ENCODE peak calls at places on chromosomes 3 and 15, in four cellular contexts. F, K, G and B are unnamed samples.

GRCh38 chr15:89806217-89806564 is 8.5 kb downstream of the ANPEP start:
- DNase-seq in F (no peak), K (no peak), G (no peak), B (no peak)

GRCh38 chr3:126518779-126519177 is 1.2 kb upstream of the UROC1 start:
- DNase-seq in F (peak; percentile 87), K (no peak), G (no peak), B (no peak)

GRCh38 chr3:197749601-197750395 is at the start of gene FYTTD1:
- DNase-seq in F (peak; percentile 50), K (peak; percentile 81), G (peak; percentile 93), B (peak; percentile 74)

GRCh38 chr15:66832679-66833078 is 130.6 kb downstream of the SMAD6 start:
- DNase-seq in F (no peak), K (no peak), G (peak; percentile 50), B (no peak)

GRCh38 chr15:79447060-79447459 is 14.9 kb downstream of the MINAR1 start:
- DNase-seq in F (no peak), K (no peak), G (no peak), B (no peak)

GRCh38 chr15:83810110-83810509 is 156.2 kb downstream of the ADAMTSL3 start:
- DNase-seq in F (no peak), K (no peak), G (no peak), B (no peak)

GRCh38 chr15:94196536-94196935 is 34.8 kb upstream of the MCTP2 start:
- DNase-seq in F (no peak), K (no peak), G (no peak), B (no peak)

GRCh38 chr3:133896002-133896761 is 500 bp upstream of the RAB6B start:
- DNase-seq in F (no peak), K (no peak), G (no peak), B (peak; percentile 35)

GRCh38 chr3:151203053-151203420 is at the start of gene GPR171:
- DNase-seq in F (no peak), K (no peak), G (no peak), B (no peak)

GRCh38 chr15:78306176-78306774 is 6.9 kb upstream of the SKIC8 start:
- DNase-seq in F (no peak), K (no peak), G (peak; percentile 86), B (no peak)

GRCh38 chr3:54771050-54771449 is 156.8 kb downstream of the LRTM1 start:
- DNase-seq in F (no peak), K (no peak), G (no peak), B (no peak)

GRCh38 chr3:16897254-16897926 is 12.6 kb downstream of the PLCL2 start:
- DNase-seq in F (no peak), K (peak; percentile 17), G (no peak), B (no peak)

GRCh38 chr3:97815149-97815917 is 6.5 kb upstream of the CRYBG3 start:
- DNase-seq in F (no peak), K (no peak), G (no peak), B (no peak)

GRCh38 chr3:172316758-172317157 is 131.5 kb downstream of the GHSR start:
- DNase-seq in F (no peak), K (no peak), G (no peak), B (no peak)

GRCh38 chr15:83310521-83311456 is 26.3 kb upstream of the BNC1 start:
- DNase-seq in F (no peak), K (no peak), G (no peak), B (no peak)

GRCh38 chr15:98001663-98002194 is 41.2 kb downstream of the ARRDC4 start:
- DNase-seq in F (no peak), K (no peak), G (no peak), B (no peak)

GRCh38 chr3:143302638-143303171 is 183.1 kb downstream of the CHST2 start:
- DNase-seq in F (no peak), K (peak; percentile 4), G (no peak), B (no peak)

GRCh38 chr3:196131921-196132320 is 50.0 kb upstream of the TFRC start:
- DNase-seq in F (no peak), K (no peak), G (no peak), B (no peak)

GRCh38 chr3:156150434-156151066 is 30.2 kb downstream of the KCNAB1 start:
- DNase-seq in F (peak; percentile 26), K (peak; percentile 55), G (peak; percentile 52), B (peak; percentile 45)

GRCh38 chr15:52862657-52863056 is 72.5 kb upstream of the ONECUT1 start:
- DNase-seq in F (no peak), K (no peak), G (no peak), B (no peak)

GRCh38 chr3:176399193-176399592 is 798.1 kb downstream of the TBL1XR1 start:
- DNase-seq in F (no peak), K (no peak), G (no peak), B (no peak)

GRCh38 chr3:70539908-70540307 is 227.5 kb upstream of the MDFIC2 start:
- DNase-seq in F (peak; percentile 5), K (peak; percentile 17), G (peak; percentile 40), B (no peak)

GRCh38 chr3:133479895-133480669 is 80.2 kb downstream of the BFSP2 start:
- DNase-seq in F (peak; percentile 19), K (no peak), G (no peak), B (no peak)

GRCh38 chr3:73018298-73018697 is 21.7 kb downstream of the PPP4R2 start:
- DNase-seq in F (no peak), K (no peak), G (no peak), B (no peak)

GRCh38 chr3:68306571-68306970 is 625.8 kb downstream of the TAFA4 start:
- DNase-seq in F (peak; percentile 17), K (no peak), G (peak; percentile 15), B (peak; percentile 36)

GRCh38 chr3:10645800-10646199 is 140.4 kb upstream of the ATP2B2 start:
- DNase-seq in F (no peak), K (no peak), G (no peak), B (no peak)

GRCh38 chr15:79769081-79769481 is 127.7 kb downstream of the MTHFS start:
- DNase-seq in F (peak; percentile 19), K (peak; percentile 63), G (peak; percentile 12), B (no peak)

GRCh38 chr3:74303711-74304110 is 310.7 kb downstream of the CNTN3 start:
- DNase-seq in F (no peak), K (no peak), G (no peak), B (no peak)

GRCh38 chr3:193851941-193852674 is 259.1 kb downstream of the OPA1 start:
- DNase-seq in F (no peak), K (no peak), G (no peak), B (peak; percentile 49)
- TF ChIP-seq HMGXB4 in F (no peak), K (no peak), G (no peak), B (no peak)

GRCh38 chr3:69388241-69388640 is 2.4 kb upstream of the FRMD4B start:
- DNase-seq in F (no peak), K (no peak), G (no peak), B (no peak)

GRCh38 chr3:69385723-69386483 is at the start of gene FRMD4B:
- DNase-seq in F (peak; percentile 3), K (peak; percentile 21), G (no peak), B (peak; percentile 56)

GRCh38 chr3:69384379-69384778 is 1.5 kb downstream of the FRMD4B start:
- DNase-seq in F (no peak), K (no peak), G (no peak), B (no peak)

GRCh38 chr3:69385033-69385722 is 710 bp downstream of the FRMD4B start:
- DNase-seq in F (no peak), K (no peak), G (no peak), B (no peak)

GRCh38 chr3:69386535-69387385 is 872 bp upstream of the FRMD4B start:
- DNase-seq in F (no peak), K (no peak), G (no peak), B (no peak)
- TF ChIP-seq HMGXB4 in F (no peak), K (no peak), G (no peak), B (no peak)

GRCh38 chr3:52786330-52787215 is 8.0 kb upstream of the ITIH3 start:
- DNase-seq in F (no peak), K (no peak), G (no peak), B (no peak)

GRCh38 chr3:52789746-52790040 is 4.9 kb upstream of the ITIH3 start:
- DNase-seq in F (no peak), K (no peak), G (no peak), B (no peak)

GRCh38 chr3:52787246-52787645 is 7.3 kb upstream of the ITIH3 start:
- DNase-seq in F (no peak), K (no peak), G (no peak), B (no peak)

GRCh38 chr3:52788890-52789745 is 5.5 kb upstream of the ITIH3 start:
- DNase-seq in F (no peak), K (no peak), G (no peak), B (no peak)

DNA sequence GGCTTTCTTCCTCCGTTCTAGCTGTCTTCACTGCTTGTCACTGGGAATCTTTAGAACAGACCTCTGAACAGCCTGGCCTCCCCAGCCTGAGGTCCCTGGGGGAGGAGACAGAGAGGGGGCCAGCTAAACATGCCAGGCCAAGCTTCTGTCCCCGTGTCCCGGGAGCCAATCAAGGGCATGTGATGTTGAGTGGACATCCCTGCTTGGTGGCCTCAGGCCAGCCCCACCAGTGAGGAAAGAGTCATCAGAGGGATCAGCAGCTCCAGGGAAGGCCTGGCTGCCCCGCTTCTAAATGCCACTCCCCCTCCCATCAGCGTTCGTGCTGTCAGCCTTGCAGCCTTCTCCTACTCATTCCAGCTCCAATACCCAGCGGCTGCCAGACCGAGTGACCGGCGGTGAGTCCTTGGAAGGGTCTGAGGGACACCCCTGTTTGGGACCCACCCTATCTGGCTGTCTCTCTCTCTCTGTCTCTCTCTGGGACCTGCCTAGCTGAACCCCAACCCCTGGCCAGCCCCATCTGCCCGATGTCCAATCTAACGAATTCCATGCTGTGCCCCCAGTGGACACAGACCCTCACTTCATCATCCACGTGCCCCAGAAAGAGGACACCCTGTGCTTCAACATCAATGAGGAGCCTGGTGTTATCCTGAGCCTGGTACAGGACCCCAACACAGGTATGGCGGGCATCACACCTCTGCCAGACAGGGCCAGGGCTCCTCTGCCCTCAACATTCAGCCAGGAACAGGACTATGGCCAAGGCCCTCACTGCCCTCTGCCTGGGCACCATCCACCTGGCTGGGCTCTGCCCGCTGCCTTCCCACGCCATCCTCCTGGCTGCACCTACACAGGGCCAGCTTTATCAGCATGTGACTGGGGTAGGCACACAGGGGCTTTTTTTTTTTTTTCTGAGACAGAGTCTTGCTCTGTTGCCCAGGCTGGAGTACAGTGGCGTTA is 6.6 kb upstream of the ITIH3 start:
- DNase-seq in F (peak; percentile 23), K (no peak), G (no peak), B (no peak)
- TF ChIP-seq HMGXB4 in F (peak; percentile 34), K (no peak), G (no peak), B (no peak)

DNA sequence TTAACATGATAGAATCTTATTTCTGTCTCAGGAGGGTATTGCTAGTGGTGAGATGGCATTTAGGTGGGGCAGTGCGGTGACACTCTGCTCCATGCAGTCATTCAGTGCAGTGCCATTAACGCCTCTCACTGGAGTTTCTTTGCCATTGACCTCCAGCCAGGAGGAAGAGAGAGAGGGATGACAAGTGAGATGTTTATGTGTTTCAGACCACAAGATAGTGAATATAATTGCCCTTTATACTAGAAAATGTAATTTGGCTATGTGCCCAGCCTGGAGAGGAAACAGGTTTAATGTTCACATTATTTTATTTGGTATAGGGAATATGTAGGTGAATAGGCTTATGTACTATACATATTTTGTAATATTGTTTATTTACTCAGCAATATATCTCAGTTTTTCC is 84.5 kb downstream of the ZIC1 start:
- DNase-seq in F (no peak), K (no peak), G (no peak), B (no peak)
- TF ChIP-seq HMGXB4 in F (no peak), K (no peak), G (no peak), B (no peak)

GRCh38 chr3:57164217-57164605 is 942 bp downstream of the IL17RD start:
- DNase-seq in F (no peak), K (no peak), G (no peak), B (no peak)
- TF ChIP-seq HMGXB4 in F (no peak), K (no peak), G (no peak), B (no peak)